ENCODE peak calls at places on chromosome 3, in six cellular contexts. One of them, this sample, is unnamed.

GRCh38 chr3:139016430-139017048 is 4.2 kb downstream of the PRR23B start:
- DNase-seq in activated CD4-positive, alpha-beta T cell treated with anti-CD3 and anti-CD28 coated beads for 24 hours: no peak
- DNase-seq in LHCN-M2: no peak
- DNase-seq in NCI-H510A treated with DMSO at 0.1 percent for 48 hours: no peak
- DNase-seq in RWPE1: no peak
- DNase-seq in activated T-cell treated with anti-CD3 and anti-CD28 coated beads for 1 hour: no peak
- DNase-seq in this sample: no peak

GRCh38 chr3:101574388-101575156 is 592 bp downstream of the PCNP start:
- DNase-seq in LHCN-M2: peak; percentile 54
- DNase-seq in NCI-H510A treated with DMSO at 0.1 percent for 48 hours: peak; percentile 17
- DNase-seq in activated T-cell treated with anti-CD3 and anti-CD28 coated beads for 1 hour: peak; percentile 28
- DNase-seq in RWPE1: no peak
- DNase-seq in activated CD4-positive, alpha-beta T cell treated with anti-CD3 and anti-CD28 coated beads for 24 hours: peak; percentile 30
- DNase-seq in this sample: no peak

GRCh38 chr3:114886945-114887344 is 260.1 kb downstream of the ZBTB20 start:
- DNase-seq in RWPE1: no peak
- DNase-seq in NCI-H510A treated with DMSO at 0.1 percent for 48 hours: no peak
- DNase-seq in activated T-cell treated with anti-CD3 and anti-CD28 coated beads for 1 hour: no peak
- DNase-seq in LHCN-M2: no peak
- DNase-seq in activated CD4-positive, alpha-beta T cell treated with anti-CD3 and anti-CD28 coated beads for 24 hours: no peak
- DNase-seq in this sample: no peak

GRCh38 chr3:5197470-5198312 is 10.2 kb downstream of the EDEM1 start:
- DNase-seq in RWPE1: peak; percentile 5
- DNase-seq in activated CD4-positive, alpha-beta T cell treated with anti-CD3 and anti-CD28 coated beads for 24 hours: no peak
- DNase-seq in activated T-cell treated with anti-CD3 and anti-CD28 coated beads for 1 hour: no peak
- DNase-seq in NCI-H510A treated with DMSO at 0.1 percent for 48 hours: no peak
- DNase-seq in LHCN-M2: no peak
- DNase-seq in this sample: no peak

GRCh38 chr3:58206406-58207011 is 4.3 kb downstream of the DNASE1L3 start:
- DNase-seq in LHCN-M2: peak; percentile 27
- DNase-seq in RWPE1: peak; percentile 31
- DNase-seq in activated T-cell treated with anti-CD3 and anti-CD28 coated beads for 1 hour: no peak
- DNase-seq in NCI-H510A treated with DMSO at 0.1 percent for 48 hours: no peak
- DNase-seq in activated CD4-positive, alpha-beta T cell treated with anti-CD3 and anti-CD28 coated beads for 24 hours: no peak
- DNase-seq in this sample: no peak

GRCh38 chr3:71512000-71512399 is 71.5 kb downstream of the FOXP1 start:
- DNase-seq in activated T-cell treated with anti-CD3 and anti-CD28 coated beads for 1 hour: peak; percentile 17
- DNase-seq in NCI-H510A treated with DMSO at 0.1 percent for 48 hours: no peak
- DNase-seq in LHCN-M2: no peak
- DNase-seq in activated CD4-positive, alpha-beta T cell treated with anti-CD3 and anti-CD28 coated beads for 24 hours: no peak
- DNase-seq in RWPE1: no peak
- DNase-seq in this sample: no peak

GRCh38 chr3:142209655-142210054 is 15.7 kb downstream of the GK5 start:
- DNase-seq in activated T-cell treated with anti-CD3 and anti-CD28 coated beads for 1 hour: no peak
- DNase-seq in activated CD4-positive, alpha-beta T cell treated with anti-CD3 and anti-CD28 coated beads for 24 hours: no peak
- DNase-seq in NCI-H510A treated with DMSO at 0.1 percent for 48 hours: no peak
- DNase-seq in LHCN-M2: peak; percentile 94
- DNase-seq in RWPE1: peak; percentile 47
- DNase-seq in this sample: no peak

GRCh38 chr3:26438325-26438940 is 184.1 kb upstream of the LRRC3B start:
- DNase-seq in NCI-H510A treated with DMSO at 0.1 percent for 48 hours: no peak
- DNase-seq in LHCN-M2: no peak
- DNase-seq in activated CD4-positive, alpha-beta T cell treated with anti-CD3 and anti-CD28 coated beads for 24 hours: no peak
- DNase-seq in RWPE1: no peak
- DNase-seq in activated T-cell treated with anti-CD3 and anti-CD28 coated beads for 1 hour: no peak
- DNase-seq in this sample: no peak

GRCh38 chr3:165753560-165753959 is 83.7 kb downstream of the BCHE start:
- DNase-seq in LHCN-M2: no peak
- DNase-seq in NCI-H510A treated with DMSO at 0.1 percent for 48 hours: no peak
- DNase-seq in activated T-cell treated with anti-CD3 and anti-CD28 coated beads for 1 hour: no peak
- DNase-seq in activated CD4-positive, alpha-beta T cell treated with anti-CD3 and anti-CD28 coated beads for 24 hours: no peak
- DNase-seq in RWPE1: peak; percentile 22
- DNase-seq in this sample: no peak

GRCh38 chr3:185720326-185720725 is 104.5 kb downstream of the IGF2BP2 start:
- DNase-seq in LHCN-M2: no peak
- DNase-seq in activated T-cell treated with anti-CD3 and anti-CD28 coated beads for 1 hour: no peak
- DNase-seq in NCI-H510A treated with DMSO at 0.1 percent for 48 hours: no peak
- DNase-seq in activated CD4-positive, alpha-beta T cell treated with anti-CD3 and anti-CD28 coated beads for 24 hours: no peak
- DNase-seq in RWPE1: no peak
- DNase-seq in this sample: no peak

GRCh38 chr3:176032043-176032442 is 1165.2 kb downstream of the TBL1XR1 start:
- DNase-seq in activated CD4-positive, alpha-beta T cell treated with anti-CD3 and anti-CD28 coated beads for 24 hours: no peak
- DNase-seq in NCI-H510A treated with DMSO at 0.1 percent for 48 hours: no peak
- DNase-seq in activated T-cell treated with anti-CD3 and anti-CD28 coated beads for 1 hour: no peak
- DNase-seq in RWPE1: no peak
- DNase-seq in LHCN-M2: no peak
- DNase-seq in this sample: no peak

GRCh38 chr3:182315313-182315712 is 478.0 kb upstream of the ATP11B start:
- DNase-seq in activated T-cell treated with anti-CD3 and anti-CD28 coated beads for 1 hour: no peak
- DNase-seq in LHCN-M2: no peak
- DNase-seq in NCI-H510A treated with DMSO at 0.1 percent for 48 hours: no peak
- DNase-seq in activated CD4-positive, alpha-beta T cell treated with anti-CD3 and anti-CD28 coated beads for 24 hours: no peak
- DNase-seq in RWPE1: no peak
- DNase-seq in this sample: no peak

GRCh38 chr3:64266065-64266874 is 41.0 kb upstream of the PRICKLE2 start:
- DNase-seq in activated CD4-positive, alpha-beta T cell treated with anti-CD3 and anti-CD28 coated beads for 24 hours: no peak
- DNase-seq in LHCN-M2: peak; percentile 93
- DNase-seq in RWPE1: peak; percentile 47
- DNase-seq in activated T-cell treated with anti-CD3 and anti-CD28 coated beads for 1 hour: no peak
- DNase-seq in NCI-H510A treated with DMSO at 0.1 percent for 48 hours: no peak
- DNase-seq in this sample: no peak

GRCh38 chr3:195735036-195735695 is 14.4 kb downstream of the MUC20 start:
- DNase-seq in RWPE1: no peak
- DNase-seq in activated T-cell treated with anti-CD3 and anti-CD28 coated beads for 1 hour: no peak
- DNase-seq in LHCN-M2: no peak
- DNase-seq in activated CD4-positive, alpha-beta T cell treated with anti-CD3 and anti-CD28 coated beads for 24 hours: no peak
- DNase-seq in NCI-H510A treated with DMSO at 0.1 percent for 48 hours: no peak
- DNase-seq in this sample: no peak

GRCh38 chr3:43531835-43532234 is 90.0 kb downstream of the ANO10 start:
- DNase-seq in activated T-cell treated with anti-CD3 and anti-CD28 coated beads for 1 hour: no peak
- DNase-seq in activated CD4-positive, alpha-beta T cell treated with anti-CD3 and anti-CD28 coated beads for 24 hours: no peak
- DNase-seq in LHCN-M2: peak; percentile 73
- DNase-seq in RWPE1: peak; percentile 36
- DNase-seq in NCI-H510A treated with DMSO at 0.1 percent for 48 hours: no peak
- DNase-seq in this sample: no peak